ENCODE peak calls at places on chromosomes 16 and 17, in eight cellular contexts. O, S, C, P, T, F, Z and G are unnamed samples. For H3K27me3 and H3K4me1, the result is how much of the 10 kb centered on the place peaks cover.

GRCh38 chr17:46742539-46743270 is 75.8 kb downstream of the WNT3 start:
- DNase-seq in C (peak), Z (peak), O (no peak), P (peak), S (peak), T (peak), F (no peak), G (no peak)

GRCh38 chr17:18921912-18922451 is 30.0 kb upstream of the SLC5A10 start:
- DNase-seq in O (no peak), F (no peak), C (no peak), S (no peak), Z (peak), T (peak), P (peak), G (no peak)

GRCh38 chr16:87931504-87931903 is 4.8 kb downstream of the CA5A start:
- DNase-seq in O (no peak), C (no peak), S (no peak), F (no peak), P (no peak), Z (no peak), T (no peak), G (no peak)

GRCh38 chr17:56777859-56778258 is 55.9 kb downstream of the C17orf67 start:
- DNase-seq in T (peak), P (peak), O (no peak), C (no peak), F (no peak), S (no peak), Z (no peak), G (no peak)

GRCh38 chr16:324451-325334 is 27.8 kb downstream of the AXIN1 start:
- DNase-seq in P (no peak), T (no peak), Z (peak), O (peak), C (no peak), F (peak), S (no peak), G (no peak)

GRCh38 chr17:78933959-78934568 is 8.9 kb upstream of the TIMP2 start:
- DNase-seq in P (peak), O (no peak), Z (peak), C (peak), F (peak), S (peak), T (peak), G (peak)

GRCh38 chr17:19785854-19786253 is 37.8 kb upstream of the ALDH3A1 start:
- DNase-seq in S (no peak), Z (no peak), F (no peak), T (no peak), P (peak), O (no peak), C (no peak), G (no peak)

GRCh38 chr17:9817086-9817485 is 4.8 kb downstream of the GSG1L2 start:
- DNase-seq in P (peak), T (peak), S (peak), C (peak), O (no peak), Z (peak), F (no peak), G (no peak)

GRCh38 chr17:2094891-2095535 is 40.1 kb downstream of the HIC1 start:
- DNase-seq in T (peak), O (no peak), Z (peak), C (peak), S (peak), P (peak), F (peak), G (peak)

GRCh38 chr17:79810138-79811027 is 13.5 kb upstream of the CBX8 start:
- DNase-seq in O (peak), P (peak), T (peak), Z (peak), F (peak), C (peak), S (peak), G (peak)

GRCh38 chr16:1900452-1900774 is 17.8 kb downstream of the HS3ST6 start:
- DNase-seq in F (no peak), T (no peak), Z (no peak), S (no peak), P (no peak), O (no peak), C (no peak), G (no peak)

GRCh38 chr16:54185045-54185444 is 101.5 kb downstream of the IRX3 start:
- DNase-seq in C (no peak), O (no peak), Z (no peak), T (no peak), P (no peak), F (no peak), S (no peak), G (no peak)

GRCh38 chr16:72621651-72622050 is 426.3 kb downstream of the ZFHX3 start:
- DNase-seq in Z (no peak), P (no peak), S (no peak), T (peak), F (no peak), C (no peak), O (no peak), G (no peak)

GRCh38 chr17:64492481-64493109 is 4.3 kb downstream of the POLG2 start:
- DNase-seq in T (peak), P (peak), Z (peak), C (no peak), O (peak), S (no peak), F (no peak), G (no peak)

GRCh38 chr16:82701302-82702022 is 74.7 kb downstream of the CDH13 start:
- DNase-seq in P (no peak), T (no peak), Z (no peak), F (no peak), C (no peak), S (no peak), O (no peak), G (no peak)

GRCh38 chr16:75385507-75386152 is 47.7 kb downstream of the CFDP1 start:
- DNase-seq in F (no peak), C (no peak), Z (peak), P (peak), S (peak), O (peak), T (peak), G (peak)

GRCh38 chr16:72277749-72278148 is 105.8 kb upstream of the PMFBP1 start:
- DNase-seq in P (no peak), Z (no peak), C (no peak), T (no peak), O (no peak), S (no peak), F (no peak), G (no peak)

GRCh38 chr17:79005063-79005861 is 4.3 kb downstream of the CANT1 start:
- DNase-seq in F (no peak), C (peak), T (no peak), O (no peak), Z (peak), P (peak), S (no peak), G (peak)

GRCh38 chr16:11384956-11385586 is 39.8 kb downstream of the RMI2 start:
- DNase-seq in P (no peak), F (no peak), O (no peak), Z (no peak), T (no peak), C (no peak), S (no peak), G (no peak)

GRCh38 chr17:28996554-28997096 is 9.2 kb downstream of the SEZ6 start:
- DNase-seq in T (no peak), S (no peak), O (no peak), F (no peak), Z (no peak), P (no peak), C (no peak), G (no peak)

GRCh38 chr16:24332695-24333094 is 76.6 kb downstream of the CACNG3 start:
- DNase-seq in F (no peak), O (no peak), C (no peak), S (no peak), T (no peak), P (no peak), Z (no peak), G (no peak)

GRCh38 chr16:2250652-2251280 is 621 bp downstream of the ECI1 start:
- DNase-seq in O (no peak), T (no peak), S (no peak), C (no peak), F (no peak), P (no peak), Z (peak), G (no peak)

GRCh38 chr16:17101646-17102045 is 369.1 kb downstream of the XYLT1 start:
- DNase-seq in S (no peak), C (no peak), Z (peak), T (no peak), P (no peak), O (no peak), F (no peak), G (no peak)

GRCh38 chr17:2259769-2260536 is 43.6 kb downstream of the SMG6 start:
- DNase-seq in C (no peak), T (no peak), Z (no peak), F (no peak), O (peak), S (no peak), P (no peak), G (peak)

GRCh38 chr17:82332669-82333278 is 792 bp downstream of the SECTM1 start:
- DNase-seq in O (no peak), Z (peak), F (peak), C (no peak), S (no peak), P (peak), T (peak), G (no peak)

GRCh38 chr16:58614860-58615259 is 14.8 kb downstream of the CNOT1 start:
- DNase-seq in C (no peak), O (no peak), S (no peak), P (no peak), T (no peak), F (no peak), Z (no peak), G (no peak)

GRCh38 chr16:68367034-68367433 is 56.2 kb downstream of the PRMT7 start:
- DNase-seq in C (no peak), S (peak), Z (peak), O (peak), T (peak), P (peak), F (no peak), G (no peak)

GRCh38 chr17:6413073-6413472 is 21.8 kb downstream of the AIPL1 start:
- DNase-seq in Z (peak), C (no peak), S (peak), P (peak), F (no peak), O (no peak), T (peak), G (no peak)

GRCh38 chr16:69906838-69907301 is 44.3 kb upstream of the CLEC18A start:
- DNase-seq in Z (no peak), S (no peak), C (no peak), O (no peak), P (no peak), F (no peak), T (peak), G (no peak)

GRCh38 chr16:87392823-87393679 is 915 bp downstream of the MAP1LC3B start:
- DNase-seq in Z (peak), T (peak), O (peak), P (peak), S (peak), C (peak), F (peak), G (peak)

GRCh38 chr16:67943619-67944503 is at the start of gene LCAT:
- DNase-seq in Z (no peak), C (no peak), O (no peak), F (peak), T (peak), S (no peak), P (no peak), G (peak)

GRCh38 chr16:22195695-22196558 is 10.2 kb upstream of the EEF2K start:
- DNase-seq in S (peak), T (peak), P (peak), F (peak), Z (peak), C (peak), O (peak), G (peak)

GRCh38 chr17:48746916-48747444 is 18.4 kb upstream of the HOXB13 start:
- DNase-seq in Z (no peak), T (no peak), C (no peak), S (no peak), O (no peak), P (peak), F (no peak), G (no peak)

GRCh38 chr16:70646260-70647241 is at the start of gene IL34:
- DNase-seq in S (no peak), T (no peak), F (no peak), P (no peak), O (no peak), C (no peak), Z (no peak), G (peak)

GRCh38 chr17:77735341-77736206 is 222.9 kb upstream of the TNRC6C start:
- DNase-seq in C (peak), Z (no peak), T (peak), F (peak), P (no peak), O (no peak), S (peak), G (peak)

DNA sequence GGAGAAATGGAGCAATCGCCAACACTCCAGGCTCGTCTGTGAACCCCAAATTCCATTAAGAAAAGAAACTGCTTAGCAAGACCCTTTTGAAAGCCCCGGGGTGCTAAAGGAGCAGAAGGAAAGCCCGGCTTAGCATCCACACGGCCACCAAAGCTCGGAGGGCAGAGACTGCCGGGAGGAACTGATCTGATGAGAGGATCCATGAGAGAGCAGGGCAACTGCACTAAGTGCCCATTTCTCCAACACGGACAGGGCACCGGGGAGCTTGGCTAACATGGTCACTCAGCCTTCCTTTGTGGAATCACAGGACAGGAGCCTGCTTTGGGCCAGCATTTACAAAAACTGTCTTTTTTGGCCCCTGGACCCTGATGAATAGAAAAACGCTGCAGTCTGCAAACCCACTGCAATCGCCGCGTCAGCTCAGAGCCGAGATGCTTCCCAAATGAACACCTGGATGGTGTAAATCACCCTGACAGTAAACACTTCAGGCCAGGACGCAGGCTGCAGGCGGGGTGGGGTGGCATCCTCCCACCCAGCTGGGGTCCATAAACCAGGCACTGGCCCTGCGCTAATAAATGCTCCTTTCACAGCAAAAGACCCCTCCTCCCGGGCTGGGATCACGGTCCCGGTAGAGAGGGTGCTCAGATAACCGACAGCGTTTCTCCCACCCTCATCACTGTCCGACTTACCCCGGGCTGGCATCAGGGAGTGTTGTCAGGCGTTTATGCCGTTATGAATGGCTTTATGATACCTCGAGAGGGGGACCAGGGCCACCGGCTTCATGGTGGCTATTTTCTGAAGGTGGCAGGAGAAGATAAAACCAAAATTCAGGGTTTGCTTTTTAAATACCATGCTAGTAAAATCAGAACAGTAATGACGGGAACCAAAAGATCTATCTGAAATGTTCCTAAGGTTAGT is 299.5 kb downstream of the IRF8 start:
- DNase-seq in C (no peak), T (no peak), F (no peak), O (no peak), S (no peak), Z (no peak), P (no peak), G (no peak)
- H3K4me3 ChIP-seq in C (no peak), T (no peak), F (no peak), O (no peak), S (no peak), Z (peak), P (no peak), G (no peak)

GRCh38 chr17:61072648-61073047 is 327.0 kb upstream of the TBX2 start:
- DNase-seq in P (no peak), T (no peak), Z (no peak), S (no peak), O (no peak), C (no peak), F (no peak), G (no peak)
- H3K27me3 ChIP-seq in P (under half), T (under half), Z (under half), S (under half), O (under half), C (under half), F (under half), G (under half)

GRCh38 chr17:17564323-17564722 is 27.2 kb downstream of the PEMT start:
- DNase-seq in P (no peak), O (no peak), Z (no peak), T (no peak), S (no peak), C (no peak), F (no peak), G (no peak)
- H3K4me1 ChIP-seq in P (under half), O (under half), Z (under half), T (under half), S (under half), C (under half), F (half or more), G (under half)

DNA sequence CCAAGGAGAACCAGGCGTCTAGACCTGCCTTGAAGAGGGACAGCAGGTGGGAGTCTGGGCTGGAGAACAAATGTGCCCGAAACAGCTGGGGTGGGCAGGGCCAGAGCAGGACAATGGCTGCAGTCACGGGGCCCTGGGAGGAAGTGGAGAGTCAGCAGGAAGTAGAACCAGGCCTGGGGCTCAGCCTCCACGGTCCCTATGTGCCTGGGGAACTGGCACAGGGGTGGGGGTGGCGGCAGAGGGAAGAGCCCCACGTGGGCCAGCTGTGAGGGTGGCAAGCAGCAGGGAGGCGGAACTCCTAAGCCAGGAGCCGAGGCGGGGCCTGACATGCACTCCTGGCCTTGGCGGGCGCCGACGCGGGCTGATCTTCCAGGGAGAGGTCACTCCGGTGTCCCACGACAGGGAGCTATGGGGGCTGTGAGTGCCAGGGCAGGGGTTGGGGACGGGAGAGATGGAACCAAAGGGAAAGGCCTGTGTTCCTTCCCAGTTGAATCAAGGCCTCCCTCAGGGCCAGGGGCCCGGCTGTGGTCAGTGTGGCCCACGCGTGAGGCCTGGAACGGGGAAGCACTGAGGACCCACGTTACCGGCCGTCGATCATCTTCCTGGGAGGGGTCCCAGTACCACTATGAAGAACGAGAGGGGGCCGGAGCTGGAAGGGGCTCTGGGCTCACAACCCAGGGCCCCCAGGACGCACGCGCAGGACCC is 42.7 kb downstream of the TIMM22 start:
- DNase-seq in O (no peak), T (no peak), Z (peak), F (peak), P (no peak), S (no peak), C (peak), G (peak)
- H3K4me3 ChIP-seq in O (no peak), T (no peak), Z (no peak), F (peak), P (no peak), S (no peak), C (peak), G (no peak)